ENCODE peak calls at places on chromosome 2, in six cellular contexts. Y, V, C, S, U and M are unnamed samples.

GRCh38 chr2:32291746-32292145 is 14.0 kb downstream of the YIPF4 start:
- DNase-seq in S (no peak), Y (no peak), V (no peak), U (no peak), C (no peak), M (no peak)

GRCh38 chr2:9033385-9034175 is 30.1 kb upstream of the MBOAT2 start:
- DNase-seq in V (no peak), S (peak; percentile 18), Y (peak; percentile 74), C (no peak), U (no peak), M (no peak)

GRCh38 chr2:204678031-204678430 is 132.8 kb downstream of the PARD3B start:
- DNase-seq in S (no peak), C (no peak), U (no peak), Y (no peak), V (no peak), M (no peak)

GRCh38 chr2:86305195-86305975 is 32.0 kb downstream of the REEP1 start:
- DNase-seq in V (no peak), C (no peak), Y (no peak), U (no peak), S (no peak), M (no peak)

GRCh38 chr2:119282966-119283511 is 59.4 kb downstream of the STEAP3 start:
- DNase-seq in U (no peak), Y (no peak), S (no peak), V (peak; percentile 81), C (no peak), M (peak; percentile 45)

GRCh38 chr2:105038383-105039061 is 653 bp downstream of the MRPS9 start:
- DNase-seq in U (no peak), S (peak; percentile 17), Y (no peak), V (no peak), C (no peak), M (no peak)

GRCh38 chr2:126886201-126886905 is 12.3 kb upstream of the TEX51 start:
- DNase-seq in U (peak; percentile 38), V (peak; percentile 75), Y (no peak), S (peak; percentile 56), C (peak; percentile 32), M (no peak)

GRCh38 chr2:173669271-173669853 is 295.8 kb downstream of the SP3 start:
- DNase-seq in V (no peak), C (peak; percentile 3), Y (no peak), S (no peak), U (no peak), M (no peak)

GRCh38 chr2:101900375-101900774 is 91.4 kb upstream of the IL1R2 start:
- DNase-seq in U (no peak), V (no peak), Y (no peak), S (no peak), C (no peak), M (no peak)

GRCh38 chr2:151637284-151637781 is 96.9 kb downstream of the NEB start:
- DNase-seq in Y (no peak), C (no peak), S (peak; percentile 9), U (peak; percentile 41), V (no peak), M (peak; percentile 15)

GRCh38 chr2:11346129-11346528 is 1.7 kb upstream of the ROCK2 start:
- DNase-seq in Y (no peak), V (no peak), U (no peak), S (no peak), C (no peak), M (no peak)

GRCh38 chr2:72927619-72928537 is 10.6 kb downstream of the EMX1 start:
- DNase-seq in Y (no peak), V (no peak), U (no peak), C (no peak), S (no peak), M (no peak)

GRCh38 chr2:16656087-16656486 is 9.5 kb downstream of the CYRIA start:
- DNase-seq in C (no peak), Y (no peak), U (no peak), V (no peak), S (no peak), M (no peak)

GRCh38 chr2:94759211-94759610 is 112.0 kb upstream of the TEKT4 start:
- DNase-seq in C (peak; percentile 8), S (no peak), V (no peak), U (peak; percentile 25), Y (no peak), M (no peak)

GRCh38 chr2:44926957-44927356 is 14.5 kb upstream of the SIX3 start:
- DNase-seq in S (no peak), Y (no peak), C (no peak), U (no peak), V (no peak), M (no peak)

GRCh38 chr2:37585982-37586621 is 85.3 kb downstream of the CDC42EP3 start:
- DNase-seq in U (no peak), Y (no peak), S (peak; percentile 86), C (peak; percentile 54), V (peak; percentile 34), M (peak; percentile 25)

GRCh38 chr2:152648336-152648735 is 68.9 kb downstream of the PRPF40A start:
- DNase-seq in S (peak; percentile 53), U (no peak), V (no peak), Y (no peak), C (no peak), M (no peak)

GRCh38 chr2:207194028-207194427 is 28.3 kb upstream of the KLF7 start:
- DNase-seq in U (no peak), V (no peak), Y (no peak), C (no peak), S (no peak), M (no peak)

GRCh38 chr2:216696751-216697560 is 1.6 kb upstream of the IGFBP5 start:
- DNase-seq in Y (peak; percentile 43), S (peak; percentile 73), V (no peak), C (no peak), U (peak; percentile 5), M (no peak)